ENCODE peak calls at places on chromosome 15, in seven cellular contexts. T is osteoblast; C is PC-3; X is CD4-positive, CD25-positive, alpha-beta regulatory T cell; A is NT2/D1; D is MG63; Q is left ventricle myocardium inferior. R is an unnamed sample. For H3K9me3, the result is how much of the 10 kb centered on the place peaks cover.

GRCh38 chr15:40192942-40193341 is 32.1 kb downstream of the BUB1B start:
- DNase-seq in T (no peak), C (no peak), X (no peak), A (no peak), D (peak), Q (no peak), R (peak)

GRCh38 chr15:20106026-20106425 is 435.6 kb downstream of the GOLGA6L6 start:
- DNase-seq in T (peak), C (no peak), X (no peak), A (no peak), D (peak), Q (peak), R (no peak)

GRCh38 chr15:74870496-74871213 is 2.5 kb downstream of the SCAMP2 start:
- DNase-seq in T (no peak), C (no peak), X (no peak), A (peak), D (no peak), Q (no peak), R (peak)

GRCh38 chr15:66931768-66932633 is 133.4 kb upstream of the SMAD3 start:
- DNase-seq in T (peak), C (peak), X (no peak), A (peak), D (peak), Q (no peak), R (peak)

GRCh38 chr15:81410318-81410753 is 36.3 kb upstream of the TMC3 start:
- DNase-seq in T (peak), C (peak), X (peak), A (peak), D (peak), Q (peak), R (peak)

GRCh38 chr15:42845581-42845980 is 75.0 kb downstream of the TTBK2 start:
- DNase-seq in T (no peak), C (peak), X (no peak), A (no peak), D (no peak), Q (no peak), R (no peak)

GRCh38 chr15:73873889-73874511 is 636 bp downstream of the TBC1D21 start:
- DNase-seq in T (no peak), C (peak), X (peak), A (peak), D (peak), Q (no peak), R (peak)

GRCh38 chr15:47431501-47431900 is 285.8 kb upstream of the SEMA6D start:
- DNase-seq in T (no peak), C (peak), X (no peak), A (no peak), D (peak), Q (no peak), R (peak)

GRCh38 chr15:93563218-93563617 is 474.2 kb upstream of the RGMA start:
- DNase-seq in T (no peak), C (no peak), X (no peak), A (no peak), D (no peak), Q (no peak), R (no peak)

GRCh38 chr15:74785716-74786032 is 3.8 kb downstream of the CSK start:
- DNase-seq in T (no peak), C (no peak), X (peak), A (no peak), D (no peak), Q (no peak), R (no peak)

GRCh38 chr15:39896837-39897236 is 23.2 kb downstream of the GPR176 start:
- DNase-seq in T (peak), C (no peak), X (no peak), A (no peak), D (no peak), Q (no peak), R (peak)

GRCh38 chr15:94266000-94266399 is 34.6 kb downstream of the MCTP2 start:
- DNase-seq in T (no peak), C (no peak), X (no peak), A (no peak), D (peak), Q (no peak), R (peak)

GRCh38 chr15:92425578-92426225 is 32.0 kb downstream of the ST8SIA2 start:
- DNase-seq in T (no peak), C (no peak), X (no peak), A (no peak), D (no peak), Q (no peak), R (no peak)

GRCh38 chr15:72532991-72533601 is 59.0 kb downstream of the ARIH1 start:
- DNase-seq in T (no peak), C (no peak), X (peak), A (no peak), D (no peak), Q (no peak), R (no peak)

GRCh38 chr15:65394280-65394789 is 16.5 kb upstream of the IGDCC3 start:
- DNase-seq in T (peak), C (no peak), X (no peak), A (no peak), D (no peak), Q (peak), R (no peak)

GRCh38 chr15:99345832-99346462 is 94.7 kb downstream of the LRRC28 start:
- DNase-seq in T (no peak), C (no peak), X (no peak), A (no peak), D (no peak), Q (no peak), R (no peak)

GRCh38 chr15:89141885-89142284 is 53.6 kb downstream of the ABHD2 start:
- DNase-seq in T (no peak), C (no peak), X (no peak), A (no peak), D (no peak), Q (no peak), R (no peak)

GRCh38 chr15:89140595-89140994 is 52.3 kb downstream of the ABHD2 start:
- DNase-seq in T (no peak), C (no peak), X (no peak), A (no peak), D (no peak), Q (no peak), R (no peak)

GRCh38 chr15:89139613-89140499 is 51.6 kb downstream of the ABHD2 start:
- DNase-seq in T (no peak), C (no peak), X (no peak), A (no peak), D (no peak), Q (no peak), R (no peak)

GRCh38 chr15:89143503-89144162 is 55.4 kb downstream of the ABHD2 start:
- DNase-seq in T (no peak), C (peak), X (peak), A (no peak), D (no peak), Q (no peak), R (no peak)

DNA sequence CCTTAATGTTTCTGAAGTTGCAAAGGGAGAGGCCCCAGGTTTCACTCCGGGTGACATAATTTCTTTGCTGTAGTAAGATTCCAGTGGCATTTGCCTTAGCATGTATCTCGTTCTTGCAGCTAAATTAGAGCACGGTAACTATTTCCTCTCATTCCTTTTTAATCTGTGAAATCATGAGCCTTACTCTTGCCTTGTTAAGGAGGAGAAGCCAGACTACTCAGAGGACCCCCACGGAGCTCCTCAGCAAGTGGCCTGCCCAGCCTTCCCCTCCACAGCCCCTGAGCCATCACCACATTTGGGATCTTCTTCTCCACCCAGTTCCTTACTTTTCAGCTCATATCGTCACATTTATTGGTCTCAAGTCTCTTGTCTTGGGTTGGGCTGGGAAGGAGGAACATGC is 54.2 kb downstream of the ABHD2 start:
- DNase-seq in T (no peak), C (no peak), X (no peak), A (no peak), D (no peak), Q (no peak), R (no peak)
- H3K9me3 ChIP-seq in T (under half), C (under half), X (under half), A (under half), D (under half), Q (under half), R (under half)

GRCh38 chr15:34279341-34279740 is 54.5 kb downstream of the EMC4 start:
- DNase-seq in T (no peak), C (peak), X (no peak), A (no peak), D (no peak), Q (no peak), R (no peak)
- H3K9me3 ChIP-seq in T (under half), C (under half), X (under half), A (under half), D (under half), Q (under half), R (under half)

GRCh38 chr15:28980709-28981350 is 95.1 kb downstream of the APBA2 start:
- DNase-seq in T (no peak), C (no peak), X (no peak), A (no peak), D (no peak), Q (no peak), R (no peak)

GRCh38 chr15:28979208-28979891 is 93.6 kb downstream of the APBA2 start:
- DNase-seq in T (no peak), C (no peak), X (no peak), A (no peak), D (no peak), Q (no peak), R (no peak)

GRCh38 chr15:28977377-28978010 is 91.7 kb downstream of the APBA2 start:
- DNase-seq in T (peak), C (peak), X (no peak), A (no peak), D (peak), Q (peak), R (peak)

GRCh38 chr15:28978011-28978378 is 92.2 kb downstream of the APBA2 start:
- DNase-seq in T (no peak), C (no peak), X (no peak), A (no peak), D (no peak), Q (no peak), R (no peak)

GRCh38 chr15:28978661-28979060 is 92.9 kb downstream of the APBA2 start:
- DNase-seq in T (no peak), C (no peak), X (no peak), A (no peak), D (no peak), Q (no peak), R (no peak)
- H3K9me3 ChIP-seq in T (under half), C (under half), X (under half), A (under half), D (under half), Q (under half), R (under half)

GRCh38 chr15:38075466-38075865 is 141.0 kb downstream of the TMCO5A start:
- DNase-seq in T (no peak), C (no peak), X (no peak), A (no peak), D (no peak), Q (no peak), R (no peak)

GRCh38 chr15:38080651-38081271 is 146.3 kb downstream of the TMCO5A start:
- DNase-seq in T (no peak), C (no peak), X (no peak), A (no peak), D (no peak), Q (no peak), R (no peak)

GRCh38 chr15:38076806-38077205 is 142.4 kb downstream of the TMCO5A start:
- DNase-seq in T (no peak), C (no peak), X (no peak), A (no peak), D (no peak), Q (no peak), R (no peak)

GRCh38 chr15:38084289-38084688 is 149.8 kb downstream of the TMCO5A start:
- DNase-seq in T (no peak), C (peak), X (peak), A (no peak), D (no peak), Q (no peak), R (peak)

DNA sequence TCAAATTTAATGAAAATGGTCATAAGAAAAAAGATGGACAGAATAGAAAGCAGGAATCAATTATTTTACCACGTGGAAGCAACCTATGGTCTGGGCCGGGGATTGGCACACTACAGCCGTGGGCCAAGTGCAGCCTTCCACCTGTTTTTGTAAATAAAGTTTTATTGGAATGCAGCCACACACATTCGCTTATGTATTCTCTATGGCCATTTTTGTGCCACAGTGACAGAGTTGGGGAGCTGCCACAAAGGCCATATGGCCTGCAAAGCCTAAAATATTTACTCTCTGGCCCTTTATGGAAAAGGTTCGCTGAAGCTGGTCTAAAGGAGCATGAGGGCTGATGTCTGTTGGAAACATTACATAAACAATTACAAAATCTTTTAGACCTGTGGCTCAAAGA is 144.8 kb downstream of the TMCO5A start:
- DNase-seq in T (no peak), C (no peak), X (no peak), A (no peak), D (no peak), Q (no peak), R (no peak)
- H3K9me3 ChIP-seq in T (under half), C (under half), X (under half), A (under half), D (under half), Q (under half), R (under half)